ENCODE peak calls at places on chromosomes 1 and 21, in seven cellular contexts. One of them, this sample, is unnamed.

GRCh38 chr1:210446479-210446878 is 117.8 kb downstream of the HHAT start:
- DNase-seq in testis: no peak
- DNase-seq in choroid plexus epithelial cell: peak
- DNase-seq in cardiac fibroblast: no peak
- DNase-seq in heart right ventricle: no peak
- DNase-seq in IMR-90: peak
- DNase-seq in astrocyte of the cerebellum: no peak
- DNase-seq in this sample: peak

GRCh38 chr1:203323587-203323986 is 18.3 kb downstream of the BTG2 start:
- DNase-seq in IMR-90: no peak
- DNase-seq in choroid plexus epithelial cell: no peak
- DNase-seq in cardiac fibroblast: peak
- DNase-seq in astrocyte of the cerebellum: no peak
- DNase-seq in heart right ventricle: no peak
- DNase-seq in testis: no peak
- DNase-seq in this sample: no peak

GRCh38 chr1:217482356-217483102 is 148.4 kb downstream of the GPATCH2 start:
- DNase-seq in heart right ventricle: no peak
- DNase-seq in IMR-90: peak
- DNase-seq in choroid plexus epithelial cell: peak
- DNase-seq in testis: no peak
- DNase-seq in cardiac fibroblast: peak
- DNase-seq in astrocyte of the cerebellum: peak
- DNase-seq in this sample: peak

GRCh38 chr1:59564192-59564891 is 250.4 kb upstream of the HOOK1 start:
- DNase-seq in astrocyte of the cerebellum: no peak
- DNase-seq in heart right ventricle: no peak
- DNase-seq in choroid plexus epithelial cell: no peak
- DNase-seq in cardiac fibroblast: peak
- DNase-seq in IMR-90: no peak
- DNase-seq in testis: no peak
- DNase-seq in this sample: no peak

GRCh38 chr1:103108525-103109150 is 316 bp upstream of the COL11A1 start:
- DNase-seq in testis: peak
- DNase-seq in astrocyte of the cerebellum: peak
- DNase-seq in choroid plexus epithelial cell: peak
- DNase-seq in cardiac fibroblast: peak
- DNase-seq in heart right ventricle: no peak
- DNase-seq in IMR-90: no peak
- DNase-seq in this sample: no peak

GRCh38 chr1:12407050-12407961 is 177.5 kb downstream of the VPS13D start:
- DNase-seq in cardiac fibroblast: peak
- DNase-seq in testis: peak
- DNase-seq in heart right ventricle: no peak
- DNase-seq in choroid plexus epithelial cell: peak
- DNase-seq in astrocyte of the cerebellum: peak
- DNase-seq in IMR-90: peak
- DNase-seq in this sample: peak

GRCh38 chr1:25107643-25108010 is 124.7 kb downstream of the SYF2 start:
- DNase-seq in IMR-90: peak
- DNase-seq in testis: no peak
- DNase-seq in cardiac fibroblast: no peak
- DNase-seq in choroid plexus epithelial cell: peak
- DNase-seq in astrocyte of the cerebellum: no peak
- DNase-seq in heart right ventricle: no peak
- DNase-seq in this sample: peak

GRCh38 chr1:185965870-185966269 is 231.7 kb downstream of the HMCN1 start:
- DNase-seq in choroid plexus epithelial cell: no peak
- DNase-seq in heart right ventricle: no peak
- DNase-seq in testis: no peak
- DNase-seq in astrocyte of the cerebellum: no peak
- DNase-seq in IMR-90: no peak
- DNase-seq in cardiac fibroblast: no peak
- DNase-seq in this sample: no peak

GRCh38 chr1:203406446-203407045 is 55.6 kb upstream of the FMOD start:
- DNase-seq in choroid plexus epithelial cell: no peak
- DNase-seq in IMR-90: no peak
- DNase-seq in cardiac fibroblast: peak
- DNase-seq in testis: peak
- DNase-seq in astrocyte of the cerebellum: no peak
- DNase-seq in heart right ventricle: peak
- DNase-seq in this sample: peak

GRCh38 chr1:205015241-205015640 is 27.8 kb upstream of the CNTN2 start:
- DNase-seq in heart right ventricle: no peak
- DNase-seq in astrocyte of the cerebellum: no peak
- DNase-seq in IMR-90: no peak
- DNase-seq in cardiac fibroblast: no peak
- DNase-seq in testis: no peak
- DNase-seq in choroid plexus epithelial cell: no peak
- DNase-seq in this sample: no peak

GRCh38 chr21:39079617-39080016 is 103.6 kb downstream of the PSMG1 start:
- DNase-seq in IMR-90: peak
- DNase-seq in choroid plexus epithelial cell: peak
- DNase-seq in astrocyte of the cerebellum: no peak
- DNase-seq in cardiac fibroblast: peak
- DNase-seq in testis: peak
- DNase-seq in heart right ventricle: peak
- DNase-seq in this sample: peak

GRCh38 chr1:53339736-53340385 is 12.0 kb upstream of the LRP8 start:
- DNase-seq in testis: no peak
- DNase-seq in choroid plexus epithelial cell: no peak
- DNase-seq in heart right ventricle: no peak
- DNase-seq in astrocyte of the cerebellum: no peak
- DNase-seq in IMR-90: no peak
- DNase-seq in cardiac fibroblast: no peak
- DNase-seq in this sample: no peak

GRCh38 chr1:112524986-112525385 is 16.2 kb downstream of the WNT2B start:
- DNase-seq in testis: no peak
- DNase-seq in cardiac fibroblast: no peak
- DNase-seq in astrocyte of the cerebellum: no peak
- DNase-seq in IMR-90: no peak
- DNase-seq in choroid plexus epithelial cell: no peak
- DNase-seq in heart right ventricle: no peak
- DNase-seq in this sample: no peak

GRCh38 chr1:180594723-180595122 is 36.0 kb downstream of the OVAAL start:
- DNase-seq in heart right ventricle: no peak
- DNase-seq in choroid plexus epithelial cell: no peak
- DNase-seq in testis: no peak
- DNase-seq in astrocyte of the cerebellum: no peak
- DNase-seq in cardiac fibroblast: no peak
- DNase-seq in IMR-90: no peak
- DNase-seq in this sample: no peak

DNA sequence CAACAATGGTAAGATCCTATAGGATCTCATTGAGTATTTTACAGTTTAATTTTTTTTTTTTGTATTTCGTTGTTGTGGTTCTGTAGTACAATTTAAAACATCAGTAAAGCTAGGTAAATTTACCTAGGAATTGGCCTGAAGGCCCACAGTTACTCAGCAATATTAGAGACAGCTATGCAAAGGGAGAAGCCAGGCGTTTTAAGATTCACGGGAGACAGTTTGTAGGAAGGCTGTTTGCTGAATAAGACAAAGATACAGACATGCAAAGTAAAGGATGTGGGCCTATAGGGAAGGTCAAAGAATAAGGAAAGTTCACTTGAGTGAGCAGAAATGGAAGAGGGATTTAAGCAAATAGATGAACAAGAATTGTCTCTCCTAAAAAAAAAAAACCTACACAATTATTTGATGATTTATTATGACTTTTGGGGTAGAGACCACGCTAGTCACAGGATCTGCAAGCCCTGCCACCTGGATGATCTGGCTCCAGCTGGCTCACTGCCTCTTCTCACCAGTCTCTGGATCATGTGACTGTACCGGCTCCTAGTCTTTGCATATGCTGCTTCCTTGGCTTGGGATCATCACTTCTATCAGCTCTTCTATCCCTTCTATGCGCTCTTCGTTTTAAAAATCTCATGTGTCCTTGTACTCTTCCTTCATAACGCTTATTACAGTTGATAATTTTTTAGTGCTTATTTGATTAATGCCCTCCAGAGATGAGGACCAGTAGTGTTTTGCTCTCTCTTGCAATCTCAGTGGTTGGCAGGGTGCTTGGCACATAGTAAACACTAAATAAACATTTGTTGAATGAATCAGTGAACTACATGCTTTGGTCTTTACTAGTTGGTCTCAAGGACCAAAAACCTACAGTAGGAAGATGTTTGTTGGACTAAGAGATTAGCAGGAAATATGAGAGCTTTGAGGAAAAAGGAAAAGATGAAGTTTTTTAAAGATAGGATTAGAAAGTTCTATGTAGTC is 14.1 kb downstream of the DYRK1A start:
- DNase-seq in heart right ventricle: no peak
- DNase-seq in cardiac fibroblast: no peak
- DNase-seq in IMR-90: no peak
- DNase-seq in testis: peak
- DNase-seq in choroid plexus epithelial cell: no peak
- DNase-seq in astrocyte of the cerebellum: no peak
- DNase-seq in this sample: peak
- H3K4me3 ChIP-seq in heart right ventricle: no peak
- H3K4me3 ChIP-seq in cardiac fibroblast: no peak
- H3K4me3 ChIP-seq in IMR-90: no peak
- H3K4me3 ChIP-seq in testis: no peak
- H3K4me3 ChIP-seq in choroid plexus epithelial cell: no peak
- H3K4me3 ChIP-seq in astrocyte of the cerebellum: no peak
- H3K4me3 ChIP-seq in this sample: no peak

DNA sequence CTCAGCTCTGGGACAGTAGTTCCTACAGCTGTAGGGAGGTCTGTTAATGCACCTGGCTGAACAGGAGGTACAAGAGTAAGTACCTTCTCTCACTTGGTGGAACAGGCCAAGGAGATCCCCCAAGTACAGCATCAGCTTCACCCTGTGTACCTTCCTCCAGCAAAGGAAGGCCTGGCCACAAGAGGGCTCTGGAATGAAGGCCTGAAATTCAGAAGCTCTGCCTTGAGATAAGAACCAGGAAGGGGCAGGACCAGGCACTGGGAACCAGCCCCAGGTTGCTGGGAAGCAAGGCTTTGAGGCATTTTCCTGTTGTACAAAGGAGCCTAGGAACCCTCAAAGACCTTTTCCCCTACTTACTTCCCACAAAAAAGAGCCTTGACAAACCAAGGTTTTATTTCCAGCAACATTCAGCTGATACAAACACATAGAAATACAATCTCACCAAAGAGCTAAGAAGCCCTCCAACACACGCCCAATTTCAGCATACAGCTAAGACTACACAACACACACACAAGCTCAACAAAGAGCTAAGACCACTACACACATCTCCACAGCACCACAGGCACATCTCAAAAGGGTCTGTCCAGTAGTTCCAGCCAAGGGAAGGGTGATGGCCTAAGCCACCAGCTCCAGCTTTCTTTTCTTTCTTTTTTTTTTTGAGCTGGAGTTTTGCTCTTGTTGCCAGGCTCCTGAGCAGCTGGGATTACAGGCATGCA is 23.5 kb downstream of the F11R start:
- DNase-seq in IMR-90: peak
- DNase-seq in heart right ventricle: peak
- DNase-seq in astrocyte of the cerebellum: peak
- DNase-seq in choroid plexus epithelial cell: peak
- DNase-seq in cardiac fibroblast: peak
- DNase-seq in testis: peak
- DNase-seq in this sample: peak
- TF ChIP-seq CTCF in IMR-90: peak
- TF ChIP-seq CTCF in heart right ventricle: peak
- TF ChIP-seq CTCF in astrocyte of the cerebellum: peak
- TF ChIP-seq CTCF in choroid plexus epithelial cell: peak
- TF ChIP-seq CTCF in cardiac fibroblast: peak
- TF ChIP-seq CTCF in testis: peak
- TF ChIP-seq CTCF in this sample: peak

GRCh38 chr1:33050221-33051076 is 13.8 kb upstream of the AK2 start:
- DNase-seq in choroid plexus epithelial cell: peak
- DNase-seq in cardiac fibroblast: peak
- DNase-seq in IMR-90: peak
- DNase-seq in astrocyte of the cerebellum: no peak
- DNase-seq in testis: no peak
- DNase-seq in heart right ventricle: no peak
- DNase-seq in this sample: peak
- H3K4me3 ChIP-seq in choroid plexus epithelial cell: no peak
- H3K4me3 ChIP-seq in cardiac fibroblast: no peak
- H3K4me3 ChIP-seq in IMR-90: no peak
- H3K4me3 ChIP-seq in astrocyte of the cerebellum: no peak
- H3K4me3 ChIP-seq in testis: no peak
- H3K4me3 ChIP-seq in heart right ventricle: no peak
- H3K4me3 ChIP-seq in this sample: no peak

DNA sequence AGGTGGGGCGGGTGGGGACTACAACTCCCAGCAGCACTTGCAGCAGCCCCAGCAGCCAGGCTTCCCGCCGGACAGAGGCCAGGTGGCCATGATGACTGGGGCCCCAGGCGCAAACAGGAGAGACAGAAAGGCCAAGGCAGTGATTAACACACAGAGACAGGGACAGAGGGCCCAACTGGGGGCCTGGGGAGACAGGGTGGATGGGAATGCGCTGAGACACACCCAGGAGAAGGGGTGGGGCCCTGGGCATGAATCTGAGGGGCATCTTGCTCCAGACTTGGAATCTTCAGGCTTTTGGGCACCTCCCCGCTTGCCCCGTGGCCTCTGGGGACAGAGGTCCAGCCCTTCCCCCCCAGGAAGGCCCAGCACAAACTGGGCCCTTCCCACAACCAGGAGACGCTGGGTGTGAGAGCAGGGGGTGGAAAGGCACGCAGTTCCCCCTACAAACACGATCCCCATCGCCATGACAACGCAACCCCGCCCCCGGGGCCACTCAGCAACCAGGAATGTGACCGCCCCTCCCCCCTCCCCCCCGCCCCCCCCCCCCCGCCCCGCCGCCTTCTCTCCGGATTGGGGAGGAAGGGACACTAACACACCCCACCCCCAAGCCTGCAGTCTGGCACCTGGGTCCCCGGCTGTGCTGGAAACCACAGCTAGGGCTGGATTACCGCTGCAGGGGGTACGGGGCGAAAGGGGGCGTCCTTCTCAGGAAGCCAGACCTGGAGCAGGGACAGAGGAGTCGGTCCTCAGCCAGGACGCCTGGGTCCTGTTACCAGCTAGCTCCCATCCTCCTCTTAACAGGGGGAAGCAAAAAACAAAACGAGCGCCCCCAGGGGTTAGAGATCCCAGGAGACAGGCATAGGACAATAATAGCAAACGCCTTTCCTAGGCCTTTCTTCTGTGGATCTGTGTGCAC is 4.5 kb downstream of the HDGF start:
- DNase-seq in testis: peak
- DNase-seq in astrocyte of the cerebellum: peak
- DNase-seq in IMR-90: peak
- DNase-seq in choroid plexus epithelial cell: peak
- DNase-seq in cardiac fibroblast: peak
- DNase-seq in heart right ventricle: peak
- DNase-seq in this sample: peak
- TF ChIP-seq CTCF in testis: no peak
- TF ChIP-seq CTCF in astrocyte of the cerebellum: peak
- TF ChIP-seq CTCF in IMR-90: peak
- TF ChIP-seq CTCF in choroid plexus epithelial cell: peak
- TF ChIP-seq CTCF in cardiac fibroblast: no peak
- TF ChIP-seq CTCF in heart right ventricle: peak
- TF ChIP-seq CTCF in this sample: no peak

This sample was measured in fibroblast of mammary gland.